ENCODE peak calls at places on chromosomes 13 and 19, in four cellular contexts. O is SHP77, K is osteocyte, Y is mesendoderm. B is an unnamed sample.

GRCh38 chr19:10961073-10961762 is 388 bp downstream of the SMARCA4 start:
- DNase-seq in O (no peak), K (no peak), Y (peak), B (peak)

GRCh38 chr19:13329766-13330165 is 176.5 kb downstream of the CACNA1A start:
- DNase-seq in O (no peak), K (no peak), Y (peak), B (no peak)

GRCh38 chr19:18611327-18612050 is 1.2 kb upstream of the TMEM59L start:
- DNase-seq in O (no peak), K (no peak), Y (peak), B (no peak)

GRCh38 chr13:111855016-111855590 is 211.8 kb upstream of the SOX1 start:
- DNase-seq in O (no peak), K (no peak), Y (no peak), B (no peak)

GRCh38 chr13:112351825-112352224 is 24.3 kb upstream of the SPACA7 start:
- DNase-seq in O (no peak), K (no peak), Y (no peak), B (no peak)

GRCh38 chr19:13493516-13494310 is 12.6 kb downstream of the CACNA1A start:
- DNase-seq in O (no peak), K (no peak), Y (no peak), B (no peak)

GRCh38 chr13:85266331-85266730 is 532.9 kb downstream of the SLITRK6 start:
- DNase-seq in O (no peak), K (no peak), Y (peak), B (no peak)

GRCh38 chr19:51664997-51665396 is 18.4 kb upstream of the SIGLEC14 start:
- DNase-seq in O (no peak), K (no peak), Y (no peak), B (no peak)

GRCh38 chr13:20610006-20610405 is 43.0 kb downstream of the IFT88 start:
- DNase-seq in O (no peak), K (no peak), Y (no peak), B (no peak)

GRCh38 chr19:14113762-14114414 is 3.7 kb downstream of the PRKACA start:
- DNase-seq in O (no peak), K (no peak), Y (peak), B (no peak)

GRCh38 chr13:104414771-104415170 is 1348.6 kb upstream of the SLC10A2 start:
- DNase-seq in O (peak), K (no peak), Y (no peak), B (no peak)

GRCh38 chr13:43316997-43317396 is 293.6 kb downstream of the DNAJC15 start:
- DNase-seq in O (no peak), K (peak), Y (peak), B (no peak)

GRCh38 chr13:113990321-113990837 is 16.5 kb upstream of the C13orf46 start:
- DNase-seq in O (no peak), K (no peak), Y (no peak), B (no peak)

GRCh38 chr13:38763446-38764381 is 76.8 kb downstream of the FREM2 start:
- DNase-seq in O (peak), K (no peak), Y (peak), B (peak)

GRCh38 chr13:44575741-44576395 is at the start of gene TSC22D1:
- DNase-seq in O (no peak), K (peak), Y (peak), B (no peak)

GRCh38 chr13:70708744-70709143 is 600.5 kb upstream of the KLHL1 start:
- DNase-seq in O (no peak), K (no peak), Y (no peak), B (no peak)

GRCh38 chr19:17220207-17220758 is 5.1 kb downstream of the USE1 start:
- DNase-seq in O (no peak), K (no peak), Y (no peak), B (no peak)

GRCh38 chr19:33678796-33679195 is 57.0 kb downstream of the CHST8 start:
- DNase-seq in O (peak), K (no peak), Y (no peak), B (peak)